ENCODE peak calls at places on chromosomes 2 and 18, in eight cellular contexts. P is right atrium auricular region, M is breast epithelium, A is heart right ventricle, B is neural progenitor cell, Z is kidney, U is endothelial cell of umbilical vein, C is heart left ventricle. Q is an unnamed sample.

GRCh38 chr2:238509151-238509820 is 82.6 kb downstream of the ASB1 start:
- DNase-seq in P (no peak), C (no peak), M (no peak), A (no peak), U (no peak), Z (peak; percentile 53), B (peak; percentile 89), Q (peak; percentile 29)

GRCh38 chr2:11564864-11565567 is 31.2 kb downstream of the GREB1 start:
- DNase-seq in P (no peak), U (no peak), C (no peak), B (no peak), A (no peak), Z (peak; percentile 55), M (no peak), Q (no peak)

GRCh38 chr2:158407031-158407430 is 49.5 kb downstream of the CCDC148 start:
- DNase-seq in U (no peak), P (no peak), Z (no peak), B (no peak), M (no peak), C (no peak), A (no peak), Q (no peak)

GRCh38 chr18:58668897-58669296 is 2.4 kb upstream of the MALT1 start:
- DNase-seq in U (peak; percentile 35), C (no peak), P (no peak), B (no peak), Z (no peak), M (no peak), A (no peak), Q (no peak)

GRCh38 chr18:23154823-23155517 is 19.7 kb downstream of the CABLES1 start:
- DNase-seq in B (no peak), P (no peak), Z (no peak), A (no peak), M (no peak), U (no peak), C (no peak), Q (no peak)

GRCh38 chr18:49861659-49862058 is 48.3 kb upstream of the ACAA2 start:
- DNase-seq in B (peak; percentile 16), U (peak; percentile 30), P (no peak), C (no peak), M (no peak), A (no peak), Z (no peak), Q (no peak)

GRCh38 chr2:132980304-132980703 is 310.3 kb upstream of the LYPD1 start:
- DNase-seq in M (no peak), Z (no peak), C (no peak), B (no peak), P (no peak), A (no peak), U (no peak), Q (no peak)

GRCh38 chr2:165707088-165707487 is 87.0 kb downstream of the GALNT3 start:
- DNase-seq in Z (no peak), B (no peak), C (no peak), M (no peak), P (no peak), U (no peak), A (no peak), Q (no peak)

GRCh38 chr2:131040661-131041401 is 52.4 kb downstream of the FAM168B start:
- DNase-seq in A (no peak), U (no peak), C (no peak), B (no peak), M (no peak), P (peak; percentile 50), Z (no peak), Q (peak; percentile 50)

DNA sequence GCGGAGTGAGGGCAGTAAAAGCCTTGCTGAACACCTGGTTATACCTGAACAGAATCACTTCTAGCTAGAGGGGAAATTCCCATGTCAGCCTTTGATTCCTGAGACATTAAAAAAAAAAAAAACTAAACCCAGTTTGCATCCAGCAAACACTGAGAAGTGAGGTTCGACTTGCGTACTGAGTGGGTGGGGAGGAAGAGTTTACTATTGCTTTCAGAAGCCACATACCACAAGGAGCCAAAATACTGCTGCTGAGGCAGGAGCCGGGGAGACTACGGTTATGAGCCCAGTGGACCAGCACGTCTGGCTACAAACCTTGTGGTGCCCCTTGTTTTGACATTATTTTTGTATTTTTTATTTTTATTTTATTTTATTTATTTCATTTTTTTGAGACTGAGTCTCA is 2.7 kb downstream of the COLEC11 start:
- DNase-seq in P (peak; percentile 48), U (no peak), A (no peak), M (no peak), Z (no peak), C (no peak), B (no peak), Q (no peak)
- TF ChIP-seq CTCF in P (no peak), U (no peak), A (no peak), M (no peak), Z (no peak), C (no peak), B (no peak), Q (no peak)

GRCh38 chr2:101032100-101032776 is 30.1 kb downstream of the RPL31 start:
- DNase-seq in A (no peak), U (no peak), P (no peak), C (no peak), B (no peak), Z (no peak), M (no peak), Q (no peak)
- H3K27ac ChIP-seq in A (peak overlapping the region; percentile 51), U (no peak overlapping the region), P (peak overlapping the region; percentile 68), C (no peak overlapping the region), B (no peak overlapping the region), Z (no peak overlapping the region), M (no peak overlapping the region), Q (no peak overlapping the region)

DNA sequence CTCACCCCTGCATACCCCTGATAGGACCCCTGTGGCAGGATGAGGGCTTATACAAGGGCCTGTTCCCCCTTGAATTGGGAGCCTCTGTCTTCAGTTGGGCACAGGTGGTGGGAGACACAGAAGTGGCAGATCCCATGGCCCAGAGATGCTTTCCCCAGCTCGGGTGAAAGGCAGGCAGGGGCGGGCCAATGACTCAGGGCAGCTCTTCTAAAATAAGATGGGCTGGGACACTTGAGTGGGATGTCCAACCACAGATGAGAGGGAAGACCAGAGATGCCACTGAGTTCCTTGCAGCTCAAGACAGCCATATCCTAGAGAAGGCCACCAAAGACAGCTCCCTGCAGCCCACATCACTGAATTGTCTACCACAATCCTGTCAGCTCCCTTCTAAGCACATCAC is 262.2 kb upstream of the PKDCC start:
- DNase-seq in Z (no peak), C (no peak), M (no peak), P (no peak), B (no peak), U (no peak), A (no peak), Q (no peak)
- H3K4me3 ChIP-seq in Z (no peak overlapping the region), C (no peak overlapping the region), M (no peak overlapping the region), P (no peak overlapping the region), B (no peak overlapping the region), U (no peak overlapping the region), A (no peak overlapping the region), Q (no peak overlapping the region)

DNA sequence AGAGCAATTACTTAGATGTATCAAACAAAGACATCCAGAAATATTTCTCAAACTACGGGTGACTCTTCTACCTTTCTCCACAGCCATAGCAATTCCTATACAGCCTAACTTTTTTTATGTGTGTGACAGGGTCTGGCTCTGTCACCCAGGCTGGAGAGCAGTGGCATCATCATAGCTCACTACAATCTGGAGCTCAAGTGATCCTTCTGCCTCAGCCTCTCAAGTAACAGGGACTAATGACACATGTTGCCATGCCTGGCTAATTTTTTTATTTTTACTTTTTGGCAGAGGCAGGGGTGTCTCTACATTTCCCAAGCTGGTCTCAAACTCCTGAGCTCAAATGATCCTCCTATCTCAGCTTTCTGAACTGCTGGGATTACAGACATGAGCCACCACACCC is 328.9 kb upstream of the NT5C1B start:
- DNase-seq in C (no peak), M (no peak), P (no peak), Z (no peak), U (no peak), B (no peak), A (no peak), Q (no peak)
- TF ChIP-seq CTCF in C (no peak), M (no peak), P (no peak), Z (no peak), U (no peak), B (no peak), A (no peak), Q (no peak)

GRCh38 chr18:34650121-34650545 is 60.0 kb upstream of the DTNA start:
- DNase-seq in C (no peak), A (no peak), B (no peak), P (no peak), U (peak; percentile 5), Z (no peak), M (no peak), Q (no peak)

GRCh38 chr18:34649072-34649471 is 61.0 kb upstream of the DTNA start:
- DNase-seq in P (no peak), U (no peak), M (no peak), A (no peak), Z (no peak), B (no peak), C (no peak), Q (no peak)

GRCh38 chr18:34655131-34655530 is 55.0 kb upstream of the DTNA start:
- DNase-seq in B (no peak), Z (no peak), U (no peak), C (no peak), P (no peak), M (no peak), A (no peak), Q (no peak)

GRCh38 chr18:34648269-34648668 is 61.8 kb upstream of the DTNA start:
- DNase-seq in M (no peak), U (no peak), B (no peak), C (no peak), A (no peak), Z (no peak), P (no peak), Q (no peak)

DNA sequence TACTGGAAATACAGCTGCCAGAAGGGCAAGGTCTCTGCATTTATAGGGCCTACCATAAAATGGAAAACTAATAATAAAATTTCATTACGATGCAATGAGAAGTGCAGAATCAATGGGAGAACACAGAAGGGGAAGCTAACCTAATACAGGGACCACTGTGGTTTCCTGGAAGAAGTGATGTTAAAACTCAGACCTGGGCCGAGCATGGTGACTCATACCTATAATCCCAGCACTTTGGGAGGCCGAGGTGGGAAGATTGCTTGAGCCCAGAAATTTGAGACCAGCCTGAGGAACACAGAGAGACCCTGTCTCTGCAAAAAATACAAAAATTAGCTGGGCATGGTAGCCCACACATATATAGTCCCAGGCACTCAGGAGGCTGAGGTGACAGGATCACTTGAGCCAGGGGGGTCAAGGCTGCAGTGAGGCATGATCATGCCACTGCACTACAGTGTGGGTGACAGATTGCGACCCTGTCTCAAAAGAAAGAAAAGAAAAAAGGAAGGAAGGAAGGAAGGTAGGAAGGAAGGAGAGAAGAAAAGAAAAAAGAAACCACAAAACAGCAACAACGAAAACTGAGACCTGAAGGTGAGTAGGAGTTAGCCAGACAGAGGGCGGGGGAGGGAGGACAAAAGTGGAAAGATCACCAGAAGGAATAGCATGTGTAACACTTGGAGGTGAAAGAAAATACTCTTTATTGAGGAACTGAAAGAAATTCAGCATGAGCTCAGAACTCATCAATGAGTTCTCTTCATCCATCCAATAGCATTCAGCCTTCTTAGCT is 58.3 kb upstream of the DTNA start:
- DNase-seq in B (no peak), U (no peak), C (no peak), M (no peak), A (no peak), P (no peak), Z (no peak), Q (no peak)
- H3K27ac ChIP-seq in B (no peak overlapping the region), U (no peak overlapping the region), C (no peak overlapping the region), M (no peak overlapping the region), A (no peak overlapping the region), P (no peak overlapping the region), Z (no peak overlapping the region), Q (no peak overlapping the region)